ENCODE peak calls at places on chromosomes 6 and 20, in seven cellular contexts. I is BJ, F is HL-60, J is glutamatergic neuron, Q is stomach, Y is GM12865, N is nephron progenitor cell. V is an unnamed sample.

GRCh38 chr6:33822575-33823395 is 19.0 kb upstream of the MLN start:
- DNase-seq in J (peak; percentile 50), Q (no peak), F (no peak), Y (peak; percentile 18), N (peak; percentile 43), I (no peak), V (peak; percentile 38)

GRCh38 chr20:37566590-37567330 is 39.1 kb upstream of the BLCAP start:
- DNase-seq in N (no peak), F (no peak), I (no peak), J (no peak), Y (no peak), Q (no peak), V (no peak)

GRCh38 chr20:36391955-36392354 is 85.8 kb downstream of the DLGAP4 start:
- DNase-seq in J (no peak), F (no peak), I (no peak), Y (no peak), Q (no peak), N (no peak), V (no peak)

GRCh38 chr6:135475292-135475886 is 22.2 kb downstream of the AHI1 start:
- DNase-seq in J (no peak), I (peak; percentile 57), F (no peak), Y (no peak), N (peak; percentile 12), Q (no peak), V (peak; percentile 85)

GRCh38 chr6:38975621-38976049 is 72.9 kb upstream of the GLP1R start:
- DNase-seq in I (no peak), Y (no peak), N (no peak), Q (no peak), J (no peak), F (no peak), V (no peak)

GRCh38 chr6:45827952-45828530 is 187.6 kb downstream of the CLIC5 start:
- DNase-seq in I (no peak), Q (no peak), N (no peak), F (no peak), Y (no peak), J (no peak), V (no peak)

GRCh38 chr6:18384621-18385020 is 2.5 kb upstream of the RNF144B start:
- DNase-seq in J (no peak), Y (no peak), Q (peak; percentile 45), I (no peak), N (no peak), F (no peak), V (no peak)

GRCh38 chr6:99612551-99613397 is 6.1 kb downstream of the PRDM13 start:
- DNase-seq in Q (no peak), N (no peak), I (no peak), J (peak; percentile 80), Y (no peak), F (no peak), V (no peak)

GRCh38 chr20:49888341-49889244 is 26.7 kb downstream of the SPATA2 start:
- DNase-seq in F (peak; percentile 55), I (no peak), J (peak; percentile 88), Y (peak; percentile 80), N (peak; percentile 80), Q (peak; percentile 56), V (peak; percentile 54)

GRCh38 chr20:55540013-55540412 is 465.3 kb downstream of the CBLN4 start:
- DNase-seq in N (no peak), J (no peak), I (no peak), F (no peak), Y (no peak), Q (no peak), V (no peak)

GRCh38 chr6:20117474-20117873 is 94.8 kb downstream of the MBOAT1 start:
- DNase-seq in I (no peak), Q (no peak), Y (peak; percentile 6), J (no peak), N (no peak), F (no peak), V (no peak)

GRCh38 chr6:45864651-45865050 is 151.0 kb downstream of the CLIC5 start:
- DNase-seq in Q (no peak), Y (no peak), J (no peak), F (no peak), I (no peak), N (no peak), V (no peak)

GRCh38 chr6:35052694-35053565 is 88.2 kb downstream of the TCP11 start:
- DNase-seq in Y (no peak), J (peak; percentile 79), Q (no peak), I (no peak), F (peak; percentile 63), N (no peak), V (peak; percentile 9)

GRCh38 chr6:146100776-146101175 is 71.9 kb downstream of the GRM1 start:
- DNase-seq in N (no peak), Y (no peak), F (no peak), J (no peak), I (no peak), Q (no peak), V (no peak)

GRCh38 chr20:52313335-52313963 is 121.9 kb upstream of the ZFP64 start:
- DNase-seq in I (no peak), Q (no peak), Y (no peak), F (no peak), J (peak; percentile 14), N (peak; percentile 24), V (peak; percentile 53)

GRCh38 chr6:10272591-10272990 is 142.3 kb downstream of the TFAP2A start:
- DNase-seq in N (no peak), Y (no peak), Q (no peak), J (no peak), I (no peak), F (no peak), V (no peak)

GRCh38 chr6:6453186-6453585 is 132.7 kb upstream of the F13A1 start:
- DNase-seq in I (no peak), Y (no peak), N (no peak), J (no peak), F (no peak), Q (no peak), V (no peak)

GRCh38 chr6:1855890-1856289 is 246.2 kb downstream of the FOXC1 start:
- DNase-seq in Y (no peak), I (no peak), Q (no peak), F (no peak), N (no peak), J (no peak), V (no peak)

GRCh38 chr20:44080646-44081267 is 106.2 kb downstream of the JPH2 start:
- DNase-seq in F (peak; percentile 78), I (no peak), J (peak; percentile 78), N (peak; percentile 74), Q (peak; percentile 82), Y (peak; percentile 88), V (peak; percentile 81)

GRCh38 chr20:56630086-56630493 is 984 bp downstream of the TFAP2C start:
- DNase-seq in N (peak; percentile 80), F (peak; percentile 12), Q (peak; percentile 43), J (peak; percentile 88), I (no peak), Y (no peak), V (peak; percentile 56)

GRCh38 chr6:84553527-84553926 is 210.9 kb downstream of the TBX18 start:
- DNase-seq in Y (no peak), I (no peak), J (no peak), Q (no peak), N (no peak), F (no peak), V (peak; percentile 65)

GRCh38 chr6:84547341-84547794 is 217.0 kb downstream of the TBX18 start:
- DNase-seq in Q (no peak), J (no peak), N (no peak), F (no peak), I (no peak), Y (no peak), V (no peak)

GRCh38 chr6:84546427-84546914 is 217.9 kb downstream of the TBX18 start:
- DNase-seq in N (peak; percentile 29), J (peak; percentile 40), F (peak; percentile 25), Y (no peak), Q (no peak), I (peak; percentile 11), V (peak; percentile 85)

GRCh38 chr6:84551797-84552196 is 212.6 kb downstream of the TBX18 start:
- DNase-seq in J (no peak), N (no peak), I (no peak), Q (no peak), F (no peak), Y (no peak), V (no peak)

GRCh38 chr6:84549912-84550311 is 214.5 kb downstream of the TBX18 start:
- DNase-seq in F (no peak), Q (no peak), I (no peak), Y (no peak), J (no peak), N (no peak), V (peak; percentile 12)
- TF ChIP-seq CTCF in F (no peak), Q (no peak), I (peak; percentile 4), Y (no peak), J (no peak), N (peak; percentile 13), V (peak; percentile 31)

GRCh38 chr20:25129908-25130307 is 48.0 kb upstream of the VSX1 start:
- DNase-seq in I (no peak), N (no peak), J (no peak), Q (no peak), Y (no peak), F (no peak), V (no peak)
- TF ChIP-seq CTCF in I (no peak), N (no peak), J (no peak), Q (no peak), Y (no peak), F (no peak), V (no peak)

DNA sequence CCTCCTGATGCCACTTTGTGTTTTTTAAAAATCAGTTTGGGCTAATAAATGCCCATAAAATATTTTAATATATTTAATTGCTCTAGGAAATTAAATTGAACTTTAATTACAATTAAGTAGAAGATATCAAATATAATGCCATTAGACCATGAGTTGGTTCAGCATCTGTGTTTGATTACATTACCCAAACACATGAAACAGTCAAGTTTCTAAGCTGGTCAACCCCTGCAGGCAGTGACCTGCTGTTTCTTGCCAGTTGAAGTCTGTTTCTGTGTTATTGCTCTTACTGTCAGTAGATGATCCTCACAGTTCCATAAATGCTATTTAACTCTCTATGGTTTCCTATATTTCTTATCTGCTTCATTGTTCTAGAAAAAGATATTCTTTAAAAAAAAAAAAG is 9.7 kb upstream of the TENT5A start:
- DNase-seq in F (no peak), Q (no peak), Y (no peak), J (no peak), N (no peak), I (no peak), V (peak; percentile 72)
- TF ChIP-seq CTCF in F (no peak), Q (no peak), Y (no peak), J (no peak), N (no peak), I (no peak), V (peak; percentile 17)

GRCh38 chr6:139164001-139164400 is 29.1 kb downstream of the HECA start:
- DNase-seq in I (no peak), N (no peak), J (no peak), Y (no peak), F (no peak), Q (no peak), V (no peak)
- TF ChIP-seq CTCF in I (no peak), N (no peak), J (no peak), Y (no peak), F (no peak), Q (no peak), V (no peak)

DNA sequence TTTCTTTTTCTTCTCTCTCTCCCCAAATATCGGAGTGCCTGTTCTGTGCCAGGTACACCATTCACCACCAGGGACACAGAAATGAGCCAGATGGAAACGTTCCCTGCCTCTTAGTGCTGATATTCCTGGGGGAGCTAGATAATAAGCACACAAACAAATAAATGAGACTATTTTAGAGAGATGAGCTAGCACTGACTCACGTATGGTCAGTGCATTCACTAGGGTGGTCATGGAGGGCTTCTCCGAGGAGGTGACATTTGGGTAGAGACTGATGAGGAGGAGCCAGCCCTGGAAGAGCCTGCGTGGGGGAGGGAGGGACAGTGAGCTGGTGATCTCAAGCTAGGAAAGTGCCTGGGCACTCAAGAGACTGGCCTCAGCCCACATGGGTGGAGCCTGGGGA is 252.3 kb upstream of the KCNG1 start:
- DNase-seq in I (no peak), Y (no peak), F (no peak), Q (no peak), N (no peak), J (no peak), V (peak; percentile 62)
- TF ChIP-seq CTCF in I (no peak), Y (no peak), F (no peak), Q (no peak), N (no peak), J (no peak), V (no peak)

V was measured in fibroblast of mammary gland.